ENCODE peak calls at places on chromosomes 3 and 15, in six cellular contexts. T is mucosa of descending colon; I is CD4-positive, alpha-beta memory T cell; P is ovary; J is breast epithelium; Y is hepatocyte. N is an unnamed sample. For H3K9me3, the result is how much of the 10 kb centered on the place peaks cover.

GRCh38 chr3:25348996-25349576 is 79.0 kb upstream of the RARB start:
- DNase-seq in Y (no peak), T (no peak), J (no peak), I (no peak), P (no peak), N (no peak)

GRCh38 chr15:56432304-56432703 is 32.6 kb downstream of the MNS1 start:
- DNase-seq in I (no peak), J (no peak), P (no peak), Y (no peak), T (no peak), N (no peak)

GRCh38 chr15:59524331-59524731 is 86.3 kb downstream of the FAM81A start:
- DNase-seq in T (no peak), I (no peak), J (no peak), P (no peak), Y (no peak), N (no peak)

GRCh38 chr3:184354121-184354728 is 7.2 kb downstream of the CLCN2 start:
- DNase-seq in T (peak), P (no peak), J (no peak), Y (peak), I (peak), N (peak)

GRCh38 chr3:170467007-170467406 is 48.3 kb downstream of the CLDN11 start:
- DNase-seq in I (no peak), Y (no peak), J (no peak), P (no peak), T (no peak), N (no peak)

GRCh38 chr3:14143271-14143605 is 18.4 kb downstream of the TMEM43 start:
- DNase-seq in J (no peak), I (no peak), Y (no peak), P (no peak), T (no peak), N (no peak)

GRCh38 chr3:79040701-79041100 is 727.1 kb downstream of the ROBO1 start:
- DNase-seq in T (no peak), Y (no peak), J (no peak), I (no peak), P (no peak), N (no peak)

GRCh38 chr3:65144791-65145355 is 457.1 kb upstream of the ADAMTS9 start:
- DNase-seq in P (no peak), I (no peak), J (no peak), T (no peak), Y (no peak), N (no peak)

GRCh38 chr3:64074091-64074490 is 50.8 kb upstream of the PSMD6 start:
- DNase-seq in T (no peak), Y (peak), P (no peak), I (no peak), J (no peak), N (no peak)

GRCh38 chr3:59404064-59404463 is 354.2 kb upstream of the CFAP20DC start:
- DNase-seq in P (no peak), I (no peak), Y (no peak), J (no peak), T (no peak), N (no peak)

GRCh38 chr3:150407051-150407817 is 864 bp upstream of the TSC22D2 start:
- DNase-seq in Y (peak), J (no peak), I (no peak), P (no peak), T (no peak), N (no peak)

GRCh38 chr3:42161050-42161935 is 70.1 kb downstream of the TRAK1 start:
- DNase-seq in P (no peak), I (no peak), T (no peak), J (no peak), Y (no peak), N (no peak)

GRCh38 chr3:52779011-52779410 is 1.6 kb downstream of the ITIH1 start:
- DNase-seq in I (no peak), Y (no peak), J (no peak), P (no peak), T (no peak), N (no peak)

GRCh38 chr15:78282324-78282723 is 17.1 kb downstream of the SKIC8 start:
- DNase-seq in I (no peak), Y (no peak), J (no peak), P (no peak), T (no peak), N (no peak)

GRCh38 chr3:126287536-126288181 is 69.5 kb downstream of the KLF15 start:
- DNase-seq in Y (peak), T (peak), J (no peak), P (peak), I (no peak), N (no peak)

GRCh38 chr15:27747997-27748396 is 351.1 kb downstream of the OCA2 start:
- DNase-seq in I (no peak), J (no peak), Y (no peak), P (no peak), T (no peak), N (no peak)
- H3K9me3 ChIP-seq in I (under half), J (under half), Y (under half), P (under half), T (half or more), N (under half)

GRCh38 chr3:132405188-132405587 is 12.1 kb upstream of the DNAJC13 start:
- DNase-seq in Y (no peak), T (no peak), P (no peak), J (no peak), I (no peak), N (no peak)

GRCh38 chr3:132404276-132404675 is 13.0 kb upstream of the DNAJC13 start:
- DNase-seq in Y (no peak), J (no peak), P (no peak), T (no peak), I (no peak), N (no peak)

GRCh38 chr3:132405609-132406299 is 11.5 kb upstream of the DNAJC13 start:
- DNase-seq in J (no peak), P (no peak), T (no peak), I (no peak), Y (no peak), N (no peak)

GRCh38 chr3:132399054-132399929 is 18.0 kb upstream of the DNAJC13 start:
- DNase-seq in P (no peak), J (no peak), I (peak), T (no peak), Y (peak), N (no peak)

GRCh38 chr3:132401255-132401654 is 16.0 kb upstream of the DNAJC13 start:
- DNase-seq in Y (no peak), I (no peak), T (no peak), P (no peak), J (no peak), N (no peak)
- H3K9me3 ChIP-seq in Y (under half), I (under half), T (under half), P (under half), J (under half), N (under half)

DNA sequence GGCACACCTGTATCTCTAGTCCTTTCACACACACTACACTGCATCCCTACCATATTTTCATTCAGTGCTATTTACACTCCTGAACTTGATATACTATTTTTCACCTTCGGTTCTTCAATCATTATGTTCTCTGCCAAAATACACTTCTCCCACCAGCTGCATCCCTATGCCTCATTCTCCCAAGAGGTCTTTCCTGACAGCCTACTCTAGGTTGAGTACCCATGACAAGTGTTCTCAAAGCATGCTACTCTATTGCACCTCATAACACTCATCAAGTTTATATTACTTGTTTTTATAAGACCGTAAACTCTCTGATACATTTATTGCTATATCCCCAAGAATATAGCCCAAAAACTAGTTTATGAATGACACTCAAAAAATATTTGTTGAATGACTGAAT is 549.5 kb downstream of the PYDC2 start:
- DNase-seq in I (no peak), Y (no peak), J (no peak), T (no peak), P (no peak), N (no peak)
- H3K9me3 ChIP-seq in I (under half), Y (under half), J (under half), T (under half), P (under half), N (under half)

GRCh38 chr3:44642337-44642736 is 6.2 kb upstream of the ZNF35 start:
- DNase-seq in P (no peak), I (no peak), J (no peak), Y (no peak), T (no peak), N (no peak)

GRCh38 chr3:44647771-44648170 is 761 bp upstream of the ZNF35 start:
- DNase-seq in Y (no peak), T (no peak), J (no peak), I (no peak), P (no peak), N (no peak)

GRCh38 chr3:44648564-44649229 is at the start of gene ZNF35:
- DNase-seq in I (no peak), Y (peak), T (peak), J (peak), P (peak), N (no peak)

DNA sequence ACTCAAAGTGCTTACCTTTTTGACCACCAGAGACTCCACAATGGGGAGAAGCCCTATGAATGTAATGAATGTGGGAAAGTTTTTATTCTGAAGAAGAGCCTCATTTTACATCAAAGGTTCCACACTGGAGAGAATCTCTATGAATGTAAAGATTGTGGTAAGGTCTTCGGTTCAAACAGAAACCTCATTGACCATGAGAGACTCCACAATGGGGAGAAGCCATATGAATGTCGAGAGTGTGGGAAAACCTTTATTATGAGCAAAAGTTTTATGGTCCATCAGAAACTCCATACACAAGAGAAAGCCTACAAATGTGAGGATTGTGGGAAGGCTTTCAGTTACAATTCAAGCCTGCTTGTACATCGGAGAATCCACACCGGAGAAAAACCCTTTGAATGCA is 5.5 kb upstream of the ZNF35 start:
- DNase-seq in I (no peak), P (no peak), Y (no peak), J (no peak), T (no peak), N (no peak)
- H3K9me3 ChIP-seq in I (under half), P (under half), Y (under half), J (under half), T (half or more), N (under half)

DNA sequence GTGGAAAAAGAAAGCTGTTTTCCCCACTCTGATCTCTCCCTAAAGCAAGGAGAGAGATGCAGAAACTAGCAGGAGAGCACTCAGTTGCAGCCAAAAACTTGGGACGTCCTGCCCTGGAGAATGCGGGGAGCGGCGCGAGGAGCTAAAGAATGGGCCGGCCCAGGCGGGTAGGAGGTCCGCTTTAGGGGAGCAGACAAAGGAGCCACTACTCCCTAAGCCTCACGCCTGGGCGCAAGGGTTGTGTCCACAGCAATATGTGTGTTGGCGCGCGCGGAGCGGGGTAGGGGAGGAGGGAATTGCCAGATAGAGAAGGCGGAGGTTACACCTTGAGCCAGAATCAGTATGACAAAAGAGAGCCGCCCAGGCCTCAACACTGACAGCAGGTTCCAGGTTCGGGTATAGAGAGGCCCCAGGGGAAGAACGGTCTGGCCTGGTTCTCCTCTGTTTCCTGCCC is 2.9 kb downstream of the WNT5A start:
- DNase-seq in Y (peak), P (peak), T (no peak), I (no peak), J (no peak), N (no peak)
- H3K9me3 ChIP-seq in Y (under half), P (under half), T (under half), I (under half), J (under half), N (under half)

DNA sequence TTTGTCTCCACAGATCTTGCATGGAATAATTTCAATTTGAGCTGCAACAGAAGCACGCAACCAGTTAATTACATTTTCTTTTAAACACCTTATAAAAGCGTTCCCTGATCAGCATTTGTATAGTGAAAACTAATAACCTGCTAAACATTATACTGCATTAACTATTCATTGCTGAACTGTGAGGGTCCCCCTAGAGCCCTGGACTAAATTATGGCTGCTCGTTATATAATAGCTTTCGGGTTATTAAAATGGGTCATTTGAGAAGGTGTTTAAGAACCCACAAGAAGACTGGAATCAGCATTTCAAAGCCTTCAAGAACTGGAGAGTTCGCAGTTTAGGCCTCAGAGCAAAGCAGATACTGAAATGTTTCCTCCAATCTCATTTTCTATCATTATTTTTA is 52.9 kb upstream of the ICE2 start:
- DNase-seq in T (no peak), Y (no peak), P (no peak), I (no peak), J (no peak), N (no peak)
- H3K9me3 ChIP-seq in T (under half), Y (under half), P (under half), I (under half), J (under half), N (under half)

DNA sequence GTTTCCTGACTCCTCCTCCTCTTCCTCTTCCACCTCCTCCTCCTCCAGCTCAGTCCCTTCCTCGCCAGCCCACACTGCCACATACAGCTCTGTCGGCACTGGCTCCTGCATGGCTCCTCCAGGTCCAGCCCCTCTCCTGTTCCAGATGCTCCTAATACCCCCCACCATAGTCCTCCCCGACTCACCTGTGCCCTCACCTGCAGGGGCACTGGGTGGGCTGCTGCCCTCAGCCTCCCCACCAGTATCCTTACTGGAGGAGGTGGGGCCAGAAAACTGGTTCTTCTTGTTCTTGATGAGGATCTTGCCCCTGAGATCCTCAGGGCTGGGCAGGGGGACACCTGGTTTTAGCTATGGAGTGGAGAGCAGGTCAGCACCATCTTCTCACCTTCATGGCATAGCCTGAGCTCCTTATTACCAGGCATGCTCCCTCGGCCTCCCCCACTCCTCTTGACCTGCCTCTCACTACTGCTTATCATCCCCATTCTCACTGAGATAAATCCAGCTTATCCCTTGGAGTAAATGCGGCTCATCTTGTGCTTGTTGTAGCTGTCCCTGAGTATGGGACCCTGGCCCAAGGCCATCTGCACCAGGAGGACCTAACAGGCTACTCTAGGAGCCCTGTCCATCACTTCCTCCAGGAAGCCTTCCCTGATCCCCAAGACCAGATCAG is 11.0 kb downstream of the PLCB2 start:
- DNase-seq in T (peak), J (no peak), P (no peak), Y (no peak), I (no peak), N (no peak)
- H3K9me3 ChIP-seq in T (under half), J (under half), P (under half), Y (under half), I (under half), N (under half)

DNA sequence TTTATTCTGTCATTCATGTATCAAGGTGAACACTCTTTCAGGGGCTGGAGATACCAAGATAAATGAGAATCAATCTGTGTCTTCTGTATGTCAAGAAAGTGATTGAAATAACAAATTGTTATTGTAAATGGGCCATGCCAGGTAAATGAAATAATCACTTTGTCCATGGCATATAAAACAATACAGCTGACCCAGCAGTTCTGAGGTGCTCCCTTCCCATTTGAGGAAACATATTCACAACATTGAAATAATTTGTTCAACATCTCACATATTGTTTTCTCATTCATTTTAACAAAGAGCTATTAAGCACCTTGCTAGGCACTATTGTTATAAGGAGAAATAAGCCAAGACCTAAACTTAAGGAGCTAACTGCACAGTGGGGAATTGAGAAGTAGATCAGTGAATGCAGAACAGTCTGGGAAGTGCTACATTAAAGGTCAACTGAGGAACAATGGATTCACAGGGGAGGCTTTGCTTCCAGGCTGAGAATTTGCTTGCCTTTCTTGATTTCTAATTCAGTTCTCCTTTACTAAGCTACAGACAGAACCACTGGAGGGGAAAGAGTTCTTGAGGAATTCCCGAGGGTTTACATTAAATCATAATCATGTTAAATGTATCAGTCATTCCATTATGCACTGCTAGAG is 806.3 kb upstream of the ARPP21 start:
- DNase-seq in T (no peak), P (no peak), J (no peak), Y (no peak), I (no peak), N (no peak)
- H3K9me3 ChIP-seq in T (under half), P (under half), J (under half), Y (under half), I (under half), N (under half)

DNA sequence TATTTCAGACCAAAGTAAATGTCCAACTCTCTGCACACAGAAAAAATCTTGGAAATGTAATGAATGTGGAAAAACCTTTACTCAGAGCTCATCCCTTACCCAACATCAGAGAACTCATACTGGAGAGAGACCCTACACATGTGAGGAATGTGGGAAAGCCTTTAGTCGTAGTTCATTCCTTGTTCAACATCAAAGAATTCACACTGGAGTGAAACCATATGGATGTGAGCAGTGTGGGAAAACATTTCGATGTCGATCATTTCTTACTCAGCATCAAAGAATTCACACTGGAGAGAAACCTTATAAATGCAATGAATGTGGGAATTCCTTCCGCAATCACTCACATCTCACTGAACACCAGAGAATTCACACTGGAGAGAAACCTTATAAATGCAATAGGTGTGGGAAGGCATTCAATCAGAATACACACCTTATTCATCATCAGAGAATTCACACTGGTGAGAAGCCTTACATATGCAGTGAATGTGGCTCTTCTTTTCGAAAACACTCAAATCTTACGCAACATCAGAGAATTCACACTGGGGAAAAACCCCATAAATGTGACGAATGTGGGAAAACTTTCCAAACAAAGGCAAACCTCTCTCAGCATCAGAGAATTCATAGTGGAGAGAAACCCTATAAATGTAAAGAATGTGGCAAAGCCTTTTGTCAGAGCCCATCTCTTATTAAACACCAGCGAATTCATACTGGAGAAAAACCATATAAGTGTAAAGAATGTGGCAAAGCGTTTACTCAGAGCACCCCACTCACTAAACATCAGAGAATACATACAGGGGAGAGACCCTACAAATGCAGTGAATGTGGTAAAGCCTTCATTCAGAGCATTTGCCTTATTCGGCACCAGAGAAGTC is 8.0 kb upstream of the ZNF501 start:
- DNase-seq in P (no peak), J (no peak), Y (no peak), I (no peak), T (no peak), N (no peak)
- H3K9me3 ChIP-seq in P (under half), J (half or more), Y (under half), I (under half), T (half or more), N (half or more)

N was measured in T-helper 17 cell.